ENCODE peak calls at places on chromosomes 12 and 14, in four cellular contexts. G is thoracic aorta, V is fibroblast of mammary gland, W is omental fat pad. L is an unnamed sample.

GRCh38 chr12:66668311-66668710 is 10.6 kb downstream of the GRIP1 start:
- DNase-seq in G (no peak), V (no peak), W (no peak), L (no peak)

GRCh38 chr12:42056130-42056529 is 88.5 kb downstream of the GXYLT1 start:
- DNase-seq in G (no peak), V (no peak), W (no peak), L (no peak)

GRCh38 chr12:95192271-95192670 is 25.0 kb downstream of the FGD6 start:
- DNase-seq in G (no peak), V (no peak), W (no peak), L (no peak)

GRCh38 chr12:46221255-46222128 is 47.4 kb downstream of the SLC38A1 start:
- DNase-seq in G (no peak), V (peak), W (no peak), L (no peak)

GRCh38 chr12:52442600-52443061 is 8.5 kb upstream of the KRT75 start:
- DNase-seq in G (no peak), V (peak), W (no peak), L (peak)

GRCh38 chr12:65756956-65757511 is 67.2 kb upstream of the HMGA2 start:
- DNase-seq in G (no peak), V (peak), W (no peak), L (no peak)

GRCh38 chr12:25365340-25365730 is 114.6 kb upstream of the KRAS start:
- DNase-seq in G (no peak), V (no peak), W (no peak), L (no peak)

GRCh38 chr14:59585891-59586554 is 9.4 kb upstream of the CCDC175 start:
- DNase-seq in G (no peak), V (no peak), W (no peak), L (no peak)

GRCh38 chr14:106841701-106842100 is 1315.3 kb downstream of the TMEM121 start:
- DNase-seq in G (no peak), V (no peak), W (no peak), L (no peak)

GRCh38 chr12:92574911-92575570 is 127.7 kb upstream of the PLEKHG7 start:
- DNase-seq in G (no peak), V (no peak), W (no peak), L (no peak)

GRCh38 chr14:74350944-74351323 is 2.7 kb downstream of the VRTN start:
- DNase-seq in G (no peak), V (no peak), W (no peak), L (no peak)

GRCh38 chr12:107223816-107224215 is 130.5 kb upstream of the CRY1 start:
- DNase-seq in G (no peak), V (peak), W (no peak), L (no peak)

GRCh38 chr14:105647784-105648608 is 121.6 kb downstream of the TMEM121 start:
- DNase-seq in G (no peak), V (no peak), W (no peak), L (no peak)

GRCh38 chr14:66405158-66405557 is 81.0 kb upstream of the CCDC196 start:
- DNase-seq in G (no peak), V (peak), W (no peak), L (no peak)

GRCh38 chr12:20421338-20421890 is 53.1 kb downstream of the PDE3A start:
- DNase-seq in G (no peak), V (no peak), W (no peak), L (no peak)

GRCh38 chr12:12645485-12645884 is 33.8 kb downstream of the CREBL2 start:
- DNase-seq in G (no peak), V (peak), W (no peak), L (no peak)

GRCh38 chr14:67763158-67763822 is 53.1 kb downstream of the ZFYVE26 start:
- DNase-seq in G (no peak), V (no peak), W (no peak), L (no peak)

GRCh38 chr12:50597200-50598195 is 92.7 kb downstream of the DIP2B start:
- DNase-seq in G (peak), V (peak), W (no peak), L (no peak)

GRCh38 chr12:32897276-32897615 is 669 bp upstream of the PKP2 start:
- DNase-seq in G (no peak), V (no peak), W (no peak), L (no peak)

GRCh38 chr12:117025481-117026151 is 73.6 kb downstream of the TESC start:
- DNase-seq in G (no peak), V (peak), W (no peak), L (peak)

GRCh38 chr12:106138646-106139421 is at the start of gene NUAK1:
- DNase-seq in G (no peak), V (no peak), W (no peak), L (peak)

GRCh38 chr14:61430066-61430757 is 108.8 kb downstream of the PRKCH start:
- DNase-seq in G (no peak), V (no peak), W (no peak), L (no peak)

GRCh38 chr12:44812062-44812461 is 64.1 kb downstream of the NELL2 start:
- DNase-seq in G (no peak), V (peak), W (no peak), L (no peak)

GRCh38 chr14:105153331-105153731 is 15.2 kb downstream of the JAG2 start:
- DNase-seq in G (no peak), V (no peak), W (no peak), L (no peak)

GRCh38 chr12:76450690-76451089 is 102.5 kb upstream of the BBS10 start:
- DNase-seq in G (no peak), V (peak), W (no peak), L (no peak)

GRCh38 chr12:107748472-107748871 is 12.5 kb downstream of the PRDM4 start:
- DNase-seq in G (no peak), V (peak), W (no peak), L (no peak)

GRCh38 chr12:1662761-1663439 is 28.0 kb upstream of the ADIPOR2 start:
- DNase-seq in G (no peak), V (peak), W (no peak), L (no peak)

GRCh38 chr14:104978774-104979691 is 859 bp upstream of the AHNAK2 start:
- DNase-seq in G (no peak), V (no peak), W (no peak), L (no peak)

GRCh38 chr14:38211258-38211735 is 3.6 kb downstream of the SSTR1 start:
- DNase-seq in G (no peak), V (peak), W (no peak), L (no peak)

GRCh38 chr12:114163766-114164165 is 197.6 kb upstream of the RBM19 start:
- DNase-seq in G (no peak), V (peak), W (no peak), L (no peak)

GRCh38 chr12:11171953-11172675 is 1.1 kb downstream of the SMIM10L1 start:
- DNase-seq in G (no peak), V (peak), W (no peak), L (no peak)

GRCh38 chr14:22737052-22737451 is 29.4 kb upstream of the OXA1L start:
- DNase-seq in G (no peak), V (no peak), W (no peak), L (no peak)

GRCh38 chr12:16555630-16556029 is 50.3 kb downstream of the LMO3 start:
- DNase-seq in G (no peak), V (peak), W (no peak), L (no peak)

GRCh38 chr14:31788340-31788739 is 227.1 kb downstream of the NUBPL start:
- DNase-seq in G (no peak), V (no peak), W (no peak), L (no peak)

GRCh38 chr14:22383515-22384166 is 205.4 kb downstream of the DAD1 start:
- DNase-seq in G (no peak), V (no peak), W (no peak), L (no peak)

GRCh38 chr14:100621806-100622205 is 34.6 kb upstream of the BEGAIN start:
- DNase-seq in G (no peak), V (no peak), W (no peak), L (no peak)

GRCh38 chr12:120186654-120187053 is 7.9 kb downstream of the GCN1 start:
- DNase-seq in G (no peak), V (no peak), W (no peak), L (no peak)

GRCh38 chr12:120180975-120181374 is 13.5 kb downstream of the GCN1 start:
- DNase-seq in G (no peak), V (no peak), W (no peak), L (no peak)

GRCh38 chr12:120183211-120183631 is 11.3 kb downstream of the GCN1 start:
- DNase-seq in G (no peak), V (peak), W (no peak), L (no peak)

DNA sequence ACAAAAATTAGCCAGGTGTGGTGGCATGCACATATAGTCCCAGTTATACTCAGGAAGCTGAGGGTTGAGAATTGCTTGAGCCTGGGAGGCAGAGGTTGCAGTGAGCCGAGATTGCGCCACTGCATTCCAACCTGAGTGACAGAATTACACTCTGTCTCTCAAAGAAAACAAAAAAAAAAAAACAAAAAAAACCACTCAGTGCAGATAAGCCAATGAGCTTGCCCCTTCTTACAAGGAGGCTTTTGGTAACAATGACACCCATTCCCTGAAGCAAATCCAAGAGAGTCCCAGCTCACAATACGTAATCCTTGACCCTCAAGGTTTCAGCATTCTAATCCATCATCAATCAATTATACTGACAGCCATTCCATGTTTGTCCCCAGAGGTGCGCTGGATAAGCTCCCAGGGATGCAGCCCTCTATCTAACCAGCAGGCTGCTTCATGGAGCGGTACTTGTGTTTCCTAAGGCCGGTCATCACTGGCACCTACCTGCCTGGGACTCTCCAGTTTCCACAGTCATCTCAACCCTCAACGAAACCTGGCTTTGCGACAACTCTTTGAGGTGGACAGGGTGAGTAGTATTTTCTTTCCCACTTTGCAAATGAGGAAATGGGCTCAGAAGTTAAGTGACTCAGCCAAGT is 12.4 kb downstream of the GCN1 start:
- DNase-seq in G (no peak), V (peak), W (no peak), L (no peak)
- TF ChIP-seq CTCF in G (no peak), V (peak), W (no peak), L (no peak)

GRCh38 chr12:54138219-54138618 is 50.6 kb downstream of the SMUG1 start:
- DNase-seq in G (no peak), V (no peak), W (no peak), L (no peak)
- TF ChIP-seq CTCF in G (no peak), V (no peak), W (no peak), L (no peak)

GRCh38 chr14:69247691-69248440 is 12.1 kb upstream of the GALNT16 start:
- DNase-seq in G (no peak), V (peak), W (no peak), L (peak)
- TF ChIP-seq CTCF in G (peak), V (peak), W (no peak), L (no peak)

GRCh38 chr14:33676135-33676566 is 274.7 kb downstream of the EGLN3 start:
- DNase-seq in G (no peak), V (peak), W (no peak), L (peak)
- TF ChIP-seq CTCF in G (no peak), V (peak), W (no peak), L (no peak)

GRCh38 chr14:71690478-71690877 is 241.8 kb upstream of the RGS6 start:
- DNase-seq in G (no peak), V (no peak), W (no peak), L (no peak)
- TF ChIP-seq CTCF in G (no peak), V (no peak), W (no peak), L (no peak)

GRCh38 chr14:94288610-94289465 is 4.2 kb downstream of the SERPINA10 start:
- DNase-seq in G (no peak), V (no peak), W (no peak), L (no peak)
- TF ChIP-seq CTCF in G (no peak), V (no peak), W (no peak), L (no peak)

GRCh38 chr12:93838180-93838579 is 161.0 kb downstream of the CRADD start:
- DNase-seq in G (no peak), V (no peak), W (no peak), L (no peak)

GRCh38 chr12:93841671-93842070 is 164.5 kb downstream of the CRADD start:
- DNase-seq in G (no peak), V (no peak), W (no peak), L (no peak)

GRCh38 chr12:93836616-93837260 is 159.6 kb downstream of the CRADD start:
- DNase-seq in G (no peak), V (no peak), W (no peak), L (no peak)

GRCh38 chr12:93833946-93834345 is 156.8 kb downstream of the CRADD start:
- DNase-seq in G (no peak), V (no peak), W (no peak), L (no peak)

GRCh38 chr12:93839076-93839475 is 161.9 kb downstream of the CRADD start:
- DNase-seq in G (no peak), V (no peak), W (no peak), L (no peak)
- TF ChIP-seq CTCF in G (no peak), V (no peak), W (no peak), L (no peak)

GRCh38 chr12:79508622-79509021 is 182.1 kb downstream of the PAWR start:
- DNase-seq in G (no peak), V (no peak), W (no peak), L (no peak)

GRCh38 chr12:79514730-79515525 is 175.8 kb downstream of the PAWR start:
- DNase-seq in G (no peak), V (peak), W (no peak), L (no peak)

GRCh38 chr12:79517363-79517762 is 173.4 kb downstream of the PAWR start:
- DNase-seq in G (no peak), V (no peak), W (no peak), L (no peak)

GRCh38 chr12:79515526-79515935 is 175.2 kb downstream of the PAWR start:
- DNase-seq in G (no peak), V (no peak), W (no peak), L (no peak)

GRCh38 chr12:79512068-79512467 is 178.7 kb downstream of the PAWR start:
- DNase-seq in G (no peak), V (no peak), W (no peak), L (no peak)
- TF ChIP-seq CTCF in G (no peak), V (peak), W (no peak), L (no peak)

L was measured in lower leg skin.